ENCODE peak calls at places on chromosomes 5 and 9, in five cellular contexts. Q is nucleus accumbens, O is cardiac fibroblast, X is smooth muscle cell of the brain vasculature, I is heart left ventricle. K is an unnamed sample.

GRCh38 chr5:124746916-124747769 is 704 bp upstream of the ZNF608 start:
- DNase-seq in Q (peak; percentile 85), O (peak; percentile 94), X (peak; percentile 86), I (peak; percentile 80), K (peak; percentile 95)

GRCh38 chr5:65512170-65512937 is 30.6 kb upstream of the ADAMTS6 start:
- DNase-seq in Q (no peak), O (peak; percentile 2), X (no peak), I (no peak), K (no peak)

GRCh38 chr5:120735076-120735475 is 271.0 kb downstream of the PRR16 start:
- DNase-seq in Q (no peak), O (peak; percentile 12), X (no peak), I (no peak), K (peak; percentile 2)

GRCh38 chr5:9546973-9547947 is 1.4 kb upstream of the SEMA5A start:
- DNase-seq in Q (peak; percentile 42), O (peak; percentile 79), X (peak; percentile 62), I (peak; percentile 40), K (peak; percentile 59)

GRCh38 chr5:50325237-50325832 is 115.8 kb downstream of the EMB start:
- DNase-seq in Q (no peak), O (peak; percentile 63), X (no peak), I (no peak), K (peak; percentile 31)

GRCh38 chr5:30994170-30994569 is 199.3 kb upstream of the CDH6 start:
- DNase-seq in Q (no peak), O (no peak), X (no peak), I (no peak), K (no peak)

GRCh38 chr5:149162401-149163084 is 21.2 kb downstream of the ABLIM3 start:
- DNase-seq in Q (no peak), O (peak; percentile 71), X (no peak), I (no peak), K (peak; percentile 71)

GRCh38 chr5:152306386-152306785 is 98.7 kb downstream of the NMUR2 start:
- DNase-seq in Q (no peak), O (no peak), X (no peak), I (no peak), K (no peak)

GRCh38 chr5:168153263-168153930 is 138.0 kb upstream of the WWC1 start:
- DNase-seq in Q (no peak), O (no peak), X (no peak), I (no peak), K (no peak)

GRCh38 chr5:135167634-135168033 is 133.6 kb upstream of the PITX1 start:
- DNase-seq in Q (no peak), O (no peak), X (no peak), I (no peak), K (no peak)

GRCh38 chr9:16726023-16726422 is 144.4 kb downstream of the BNC2 start:
- DNase-seq in Q (no peak), O (peak; percentile 70), X (no peak), I (no peak), K (peak; percentile 65)

GRCh38 chr5:95620030-95620869 is at the start of gene GPR150:
- DNase-seq in Q (no peak), O (peak; percentile 52), X (no peak), I (peak; percentile 54), K (peak; percentile 38)

GRCh38 chr5:161546463-161547301 is at the start of gene GABRB2:
- DNase-seq in Q (peak; percentile 30), O (peak; percentile 54), X (no peak), I (no peak), K (peak; percentile 24)

GRCh38 chr9:73157811-73158210 is 6.1 kb downstream of the ANXA1 start:
- DNase-seq in Q (no peak), O (no peak), X (no peak), I (no peak), K (no peak)

GRCh38 chr5:120769291-120769872 is 305.3 kb downstream of the PRR16 start:
- DNase-seq in Q (no peak), O (peak; percentile 52), X (no peak), I (no peak), K (peak; percentile 70)

GRCh38 chr5:111932628-111933027 is 175.6 kb upstream of the NREP start:
- DNase-seq in Q (no peak), O (peak; percentile 53), X (no peak), I (peak; percentile 42), K (peak; percentile 53)

GRCh38 chr9:126150411-126151030 is 176.1 kb upstream of the MVB12B start:
- DNase-seq in Q (no peak), O (no peak), X (no peak), I (no peak), K (no peak)

GRCh38 chr9:107847977-107848376 is 358.4 kb upstream of the KLF4 start:
- DNase-seq in Q (no peak), O (peak; percentile 44), X (no peak), I (no peak), K (peak; percentile 69)